ENCODE peak calls at places on chromosomes 2 and 18, in eight cellular contexts. One of them, this sample, is unnamed.

GRCh38 chr2:239534581-239535412 is 134.0 kb upstream of the HDAC4 start:
- DNase-seq in PC-3: no peak
- DNase-seq in Panc1: no peak
- DNase-seq in WERI-Rb-1: no peak
- DNase-seq in stomach: no peak
- DNase-seq in H1: no peak
- DNase-seq in uterus: no peak
- DNase-seq in right cardiac atrium: no peak
- DNase-seq in this sample: no peak

GRCh38 chr18:58148954-58149471 is 105.0 kb downstream of the NEDD4L start:
- DNase-seq in PC-3: peak; percentile 6
- DNase-seq in Panc1: no peak
- DNase-seq in WERI-Rb-1: no peak
- DNase-seq in stomach: peak; percentile 75
- DNase-seq in H1: no peak
- DNase-seq in uterus: no peak
- DNase-seq in right cardiac atrium: no peak
- DNase-seq in this sample: no peak

GRCh38 chr2:129791651-129792050 is 187.8 kb upstream of the RAB6C start:
- DNase-seq in PC-3: no peak
- DNase-seq in Panc1: no peak
- DNase-seq in WERI-Rb-1: no peak
- DNase-seq in stomach: no peak
- DNase-seq in H1: no peak
- DNase-seq in uterus: no peak
- DNase-seq in right cardiac atrium: no peak
- DNase-seq in this sample: no peak

GRCh38 chr2:114068438-114068837 is 178.5 kb downstream of the ACTR3 start:
- DNase-seq in PC-3: no peak
- DNase-seq in Panc1: no peak
- DNase-seq in WERI-Rb-1: no peak
- DNase-seq in stomach: no peak
- DNase-seq in H1: no peak
- DNase-seq in uterus: no peak
- DNase-seq in right cardiac atrium: no peak
- DNase-seq in this sample: no peak

GRCh38 chr2:104412384-104412783 is 441.5 kb upstream of the POU3F3 start:
- DNase-seq in PC-3: peak; percentile 50
- DNase-seq in Panc1: peak; percentile 12
- DNase-seq in WERI-Rb-1: no peak
- DNase-seq in stomach: no peak
- DNase-seq in H1: no peak
- DNase-seq in uterus: no peak
- DNase-seq in right cardiac atrium: peak; percentile 51
- DNase-seq in this sample: peak; percentile 52

GRCh38 chr2:134489732-134490384 is 228.9 kb downstream of the TMEM163 start:
- DNase-seq in PC-3: no peak
- DNase-seq in Panc1: no peak
- DNase-seq in WERI-Rb-1: no peak
- DNase-seq in stomach: no peak
- DNase-seq in H1: no peak
- DNase-seq in uterus: no peak
- DNase-seq in right cardiac atrium: no peak
- DNase-seq in this sample: no peak

GRCh38 chr2:3637311-3637675 is 20.7 kb upstream of the ALLC start:
- DNase-seq in PC-3: no peak
- DNase-seq in Panc1: no peak
- DNase-seq in WERI-Rb-1: no peak
- DNase-seq in stomach: peak; percentile 9
- DNase-seq in H1: no peak
- DNase-seq in uterus: no peak
- DNase-seq in right cardiac atrium: no peak
- DNase-seq in this sample: no peak

GRCh38 chr2:232839680-232840079 is 30.4 kb upstream of the SNORC start:
- DNase-seq in PC-3: no peak
- DNase-seq in Panc1: no peak
- DNase-seq in WERI-Rb-1: no peak
- DNase-seq in stomach: peak; percentile 51
- DNase-seq in H1: no peak
- DNase-seq in uterus: no peak
- DNase-seq in right cardiac atrium: peak; percentile 65
- DNase-seq in this sample: peak; percentile 69

GRCh38 chr2:100417745-100418090 is 250 bp upstream of the CHST10 start:
- DNase-seq in PC-3: no peak
- DNase-seq in Panc1: no peak
- DNase-seq in WERI-Rb-1: no peak
- DNase-seq in stomach: no peak
- DNase-seq in H1: no peak
- DNase-seq in uterus: no peak
- DNase-seq in right cardiac atrium: no peak
- DNase-seq in this sample: no peak

GRCh38 chr18:49277395-49278036 is 182.9 kb downstream of the DYM start:
- DNase-seq in PC-3: peak; percentile 60
- DNase-seq in Panc1: no peak
- DNase-seq in WERI-Rb-1: no peak
- DNase-seq in stomach: no peak
- DNase-seq in H1: no peak
- DNase-seq in uterus: no peak
- DNase-seq in right cardiac atrium: no peak
- DNase-seq in this sample: no peak
- H3K27ac ChIP-seq in PC-3: no peak overlapping the region
- H3K27ac ChIP-seq in Panc1: no peak overlapping the region
- H3K27ac ChIP-seq in WERI-Rb-1: no peak overlapping the region
- H3K27ac ChIP-seq in stomach: no peak overlapping the region
- H3K27ac ChIP-seq in H1: no peak overlapping the region
- H3K27ac ChIP-seq in uterus: no peak overlapping the region
- H3K27ac ChIP-seq in right cardiac atrium: no peak overlapping the region
- H3K27ac ChIP-seq in this sample: no peak overlapping the region

GRCh38 chr2:235554385-235554784 is 60.5 kb downstream of the AGAP1 start:
- DNase-seq in PC-3: no peak
- DNase-seq in Panc1: no peak
- DNase-seq in WERI-Rb-1: no peak
- DNase-seq in stomach: no peak
- DNase-seq in H1: no peak
- DNase-seq in uterus: no peak
- DNase-seq in right cardiac atrium: no peak
- DNase-seq in this sample: no peak

GRCh38 chr2:235553291-235553690 is 59.4 kb downstream of the AGAP1 start:
- DNase-seq in PC-3: no peak
- DNase-seq in Panc1: no peak
- DNase-seq in WERI-Rb-1: no peak
- DNase-seq in stomach: no peak
- DNase-seq in H1: no peak
- DNase-seq in uterus: no peak
- DNase-seq in right cardiac atrium: peak; percentile 23
- DNase-seq in this sample: no peak

GRCh38 chr2:235554936-235555335 is 61.1 kb downstream of the AGAP1 start:
- DNase-seq in PC-3: no peak
- DNase-seq in Panc1: no peak
- DNase-seq in WERI-Rb-1: no peak
- DNase-seq in stomach: no peak
- DNase-seq in H1: no peak
- DNase-seq in uterus: no peak
- DNase-seq in right cardiac atrium: no peak
- DNase-seq in this sample: no peak

GRCh38 chr2:235552671-235553070 is 58.8 kb downstream of the AGAP1 start:
- DNase-seq in PC-3: no peak
- DNase-seq in Panc1: no peak
- DNase-seq in WERI-Rb-1: no peak
- DNase-seq in stomach: no peak
- DNase-seq in H1: no peak
- DNase-seq in uterus: no peak
- DNase-seq in right cardiac atrium: peak; percentile 7
- DNase-seq in this sample: no peak

GRCh38 chr2:235553696-235554100 is 59.9 kb downstream of the AGAP1 start:
- DNase-seq in PC-3: no peak
- DNase-seq in Panc1: no peak
- DNase-seq in WERI-Rb-1: no peak
- DNase-seq in stomach: peak; percentile 43
- DNase-seq in H1: no peak
- DNase-seq in uterus: no peak
- DNase-seq in right cardiac atrium: no peak
- DNase-seq in this sample: peak; percentile 43
- H3K27ac ChIP-seq in PC-3: no peak overlapping the region
- H3K27ac ChIP-seq in Panc1: no peak overlapping the region
- H3K27ac ChIP-seq in WERI-Rb-1: no peak overlapping the region
- H3K27ac ChIP-seq in stomach: no peak overlapping the region
- H3K27ac ChIP-seq in H1: no peak overlapping the region
- H3K27ac ChIP-seq in uterus: no peak overlapping the region
- H3K27ac ChIP-seq in right cardiac atrium: no peak overlapping the region
- H3K27ac ChIP-seq in this sample: no peak overlapping the region

DNA sequence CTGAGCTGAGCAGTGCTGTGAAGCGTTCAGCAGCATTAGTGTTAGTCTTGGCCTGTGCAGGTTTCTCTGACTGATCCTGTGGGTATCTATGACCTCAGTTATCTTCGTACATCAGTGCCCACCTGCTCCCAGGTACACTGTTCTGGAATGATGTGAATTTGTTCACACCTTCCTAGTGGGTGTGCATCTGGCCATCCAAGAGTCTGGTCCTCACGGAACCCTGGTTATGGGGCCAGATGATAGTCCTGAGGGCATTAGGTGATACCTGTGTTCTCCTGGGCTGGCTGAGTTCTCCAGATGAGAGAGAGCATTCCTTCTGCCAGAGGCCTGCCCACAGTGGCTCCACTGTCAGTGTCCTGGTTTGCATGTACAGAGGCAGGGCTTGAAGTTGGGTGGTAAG is 57.2 kb downstream of the INPP4A start:
- DNase-seq in PC-3: no peak
- DNase-seq in Panc1: no peak
- DNase-seq in WERI-Rb-1: no peak
- DNase-seq in stomach: no peak
- DNase-seq in H1: no peak
- DNase-seq in uterus: no peak
- DNase-seq in right cardiac atrium: no peak
- DNase-seq in this sample: no peak
- H3K27ac ChIP-seq in PC-3: no peak overlapping the region
- H3K27ac ChIP-seq in Panc1: no peak overlapping the region
- H3K27ac ChIP-seq in WERI-Rb-1: no peak overlapping the region
- H3K27ac ChIP-seq in stomach: no peak overlapping the region
- H3K27ac ChIP-seq in H1: no peak overlapping the region
- H3K27ac ChIP-seq in uterus: no peak overlapping the region
- H3K27ac ChIP-seq in right cardiac atrium: no peak overlapping the region
- H3K27ac ChIP-seq in this sample: no peak overlapping the region

GRCh38 chr2:36657703-36658102 is 38.8 kb upstream of the VIT start:
- DNase-seq in PC-3: no peak
- DNase-seq in Panc1: no peak
- DNase-seq in WERI-Rb-1: no peak
- DNase-seq in stomach: no peak
- DNase-seq in H1: no peak
- DNase-seq in uterus: no peak
- DNase-seq in right cardiac atrium: no peak
- DNase-seq in this sample: no peak

GRCh38 chr2:36659872-36660312 is 36.6 kb upstream of the VIT start:
- DNase-seq in PC-3: no peak
- DNase-seq in Panc1: no peak
- DNase-seq in WERI-Rb-1: no peak
- DNase-seq in stomach: no peak
- DNase-seq in H1: no peak
- DNase-seq in uterus: no peak
- DNase-seq in right cardiac atrium: no peak
- DNase-seq in this sample: no peak

GRCh38 chr2:36655456-36655855 is 41.1 kb upstream of the VIT start:
- DNase-seq in PC-3: no peak
- DNase-seq in Panc1: no peak
- DNase-seq in WERI-Rb-1: no peak
- DNase-seq in stomach: no peak
- DNase-seq in H1: no peak
- DNase-seq in uterus: peak; percentile 26
- DNase-seq in right cardiac atrium: no peak
- DNase-seq in this sample: no peak

GRCh38 chr2:36659218-36659617 is 37.3 kb upstream of the VIT start:
- DNase-seq in PC-3: no peak
- DNase-seq in Panc1: no peak
- DNase-seq in WERI-Rb-1: no peak
- DNase-seq in stomach: no peak
- DNase-seq in H1: no peak
- DNase-seq in uterus: no peak
- DNase-seq in right cardiac atrium: no peak
- DNase-seq in this sample: no peak

GRCh38 chr2:36658277-36658748 is 38.2 kb upstream of the VIT start:
- DNase-seq in PC-3: no peak
- DNase-seq in Panc1: no peak
- DNase-seq in WERI-Rb-1: no peak
- DNase-seq in stomach: no peak
- DNase-seq in H1: no peak
- DNase-seq in uterus: no peak
- DNase-seq in right cardiac atrium: no peak
- DNase-seq in this sample: no peak
- H3K27ac ChIP-seq in PC-3: no peak overlapping the region
- H3K27ac ChIP-seq in Panc1: no peak overlapping the region
- H3K27ac ChIP-seq in WERI-Rb-1: no peak overlapping the region
- H3K27ac ChIP-seq in stomach: no peak overlapping the region
- H3K27ac ChIP-seq in H1: no peak overlapping the region
- H3K27ac ChIP-seq in uterus: no peak overlapping the region
- H3K27ac ChIP-seq in right cardiac atrium: no peak overlapping the region
- H3K27ac ChIP-seq in this sample: no peak overlapping the region

DNA sequence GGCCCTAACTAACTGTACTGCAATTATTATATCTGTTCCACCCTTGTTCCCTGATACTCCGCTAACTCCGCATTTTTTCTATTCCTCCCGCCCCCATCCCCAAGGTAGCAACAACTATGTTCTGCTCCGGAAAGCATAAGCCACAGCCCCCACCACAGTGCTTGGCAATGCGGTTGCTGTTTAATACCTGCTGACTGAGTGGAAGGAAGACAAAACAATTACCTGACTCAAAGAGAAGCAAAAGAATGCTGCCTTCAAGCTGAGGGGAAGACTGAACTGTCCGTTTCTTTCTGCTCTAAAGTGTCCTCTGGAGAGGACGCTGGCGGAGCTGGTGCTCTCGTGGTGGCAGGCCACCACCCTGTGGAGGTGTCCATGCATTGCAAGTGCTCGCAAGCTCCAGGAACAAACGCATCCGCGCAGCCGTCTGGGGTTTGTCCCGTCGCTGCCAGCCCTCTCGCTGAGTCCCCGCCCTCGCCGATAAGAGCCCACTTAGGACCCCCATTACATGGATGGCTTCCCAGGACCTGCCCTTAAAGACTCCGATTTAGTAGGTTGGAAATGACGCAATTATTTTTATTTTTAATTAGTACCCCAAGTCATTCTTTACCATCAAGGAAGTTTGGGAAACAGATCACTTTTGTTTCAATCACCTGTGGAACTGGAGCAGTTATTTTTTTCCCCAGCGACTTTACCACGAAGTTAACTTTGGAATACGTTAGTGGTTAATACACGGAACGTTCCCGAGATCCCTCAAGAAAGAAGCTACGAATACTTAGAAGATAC is 1.6 kb upstream of the MYL12A start:
- DNase-seq in PC-3: peak; percentile 94
- DNase-seq in Panc1: no peak
- DNase-seq in WERI-Rb-1: peak; percentile 87
- DNase-seq in stomach: peak; percentile 91
- DNase-seq in H1: peak; percentile 85
- DNase-seq in uterus: peak; percentile 84
- DNase-seq in right cardiac atrium: peak; percentile 96
- DNase-seq in this sample: peak; percentile 87
- H3K27ac ChIP-seq in PC-3: peak overlapping the region; percentile 79
- H3K27ac ChIP-seq in Panc1: peak overlapping the region; percentile 100
- H3K27ac ChIP-seq in WERI-Rb-1: no peak overlapping the region
- H3K27ac ChIP-seq in stomach: peak overlapping the region; percentile 99
- H3K27ac ChIP-seq in H1: no peak overlapping the region
- H3K27ac ChIP-seq in uterus: peak overlapping the region; percentile 98
- H3K27ac ChIP-seq in right cardiac atrium: peak overlapping the region; percentile 97
- H3K27ac ChIP-seq in this sample: peak overlapping the region; percentile 100

This sample was measured in lung.